ENCODE peak calls at places on chromosomes 16 and 17, in nine cellular contexts. One of them, this sample, is unnamed.

GRCh38 chr17:15291674-15292361 is 26.7 kb upstream of the PMP22 start:
- DNase-seq in PC-9: no peak
- DNase-seq in cardiac muscle cell: peak; percentile 25
- DNase-seq in fibroblast of villous mesenchyme: no peak
- DNase-seq in WERI-Rb-1: no peak
- DNase-seq in astrocyte of the cerebellum: peak; percentile 70
- DNase-seq in fibroblast of mammary gland: peak; percentile 71
- DNase-seq in CD8-positive, alpha-beta T cell: no peak
- DNase-seq in aorta: no peak
- DNase-seq in this sample: no peak

GRCh38 chr17:2421315-2422147 is 20.7 kb upstream of the MNT start:
- DNase-seq in PC-9: no peak
- DNase-seq in cardiac muscle cell: no peak
- DNase-seq in fibroblast of villous mesenchyme: peak; percentile 49
- DNase-seq in WERI-Rb-1: peak; percentile 83
- DNase-seq in astrocyte of the cerebellum: no peak
- DNase-seq in fibroblast of mammary gland: peak; percentile 33
- DNase-seq in CD8-positive, alpha-beta T cell: no peak
- DNase-seq in aorta: no peak
- DNase-seq in this sample: no peak

GRCh38 chr17:77865109-77865611 is 93.3 kb upstream of the TNRC6C start:
- DNase-seq in PC-9: no peak
- DNase-seq in cardiac muscle cell: no peak
- DNase-seq in fibroblast of villous mesenchyme: no peak
- DNase-seq in WERI-Rb-1: peak; percentile 84
- DNase-seq in astrocyte of the cerebellum: no peak
- DNase-seq in fibroblast of mammary gland: peak; percentile 8
- DNase-seq in CD8-positive, alpha-beta T cell: no peak
- DNase-seq in aorta: peak; percentile 80
- DNase-seq in this sample: no peak

GRCh38 chr17:4953461-4953961 is 2.6 kb downstream of the ENO3 start:
- DNase-seq in PC-9: no peak
- DNase-seq in cardiac muscle cell: no peak
- DNase-seq in fibroblast of villous mesenchyme: peak; percentile 75
- DNase-seq in WERI-Rb-1: no peak
- DNase-seq in astrocyte of the cerebellum: peak; percentile 54
- DNase-seq in fibroblast of mammary gland: no peak
- DNase-seq in CD8-positive, alpha-beta T cell: no peak
- DNase-seq in aorta: no peak
- DNase-seq in this sample: no peak

GRCh38 chr17:30922235-30922993 is 669 bp downstream of the ADAP2 start:
- DNase-seq in PC-9: no peak
- DNase-seq in cardiac muscle cell: peak; percentile 3
- DNase-seq in fibroblast of villous mesenchyme: no peak
- DNase-seq in WERI-Rb-1: peak; percentile 15
- DNase-seq in astrocyte of the cerebellum: no peak
- DNase-seq in fibroblast of mammary gland: no peak
- DNase-seq in CD8-positive, alpha-beta T cell: no peak
- DNase-seq in aorta: peak; percentile 76
- DNase-seq in this sample: no peak

GRCh38 chr16:1980770-1981087 is 540 bp downstream of the NOXO1 start:
- DNase-seq in PC-9: no peak
- DNase-seq in cardiac muscle cell: no peak
- DNase-seq in fibroblast of villous mesenchyme: no peak
- DNase-seq in WERI-Rb-1: no peak
- DNase-seq in astrocyte of the cerebellum: no peak
- DNase-seq in fibroblast of mammary gland: no peak
- DNase-seq in CD8-positive, alpha-beta T cell: no peak
- DNase-seq in aorta: no peak
- DNase-seq in this sample: no peak

GRCh38 chr17:68621065-68621464 is 19.9 kb upstream of the FAM20A start:
- DNase-seq in PC-9: no peak
- DNase-seq in cardiac muscle cell: no peak
- DNase-seq in fibroblast of villous mesenchyme: peak; percentile 61
- DNase-seq in WERI-Rb-1: no peak
- DNase-seq in astrocyte of the cerebellum: no peak
- DNase-seq in fibroblast of mammary gland: no peak
- DNase-seq in CD8-positive, alpha-beta T cell: no peak
- DNase-seq in aorta: no peak
- DNase-seq in this sample: peak; percentile 29

GRCh38 chr17:15181333-15181732 is 83.8 kb downstream of the PMP22 start:
- DNase-seq in PC-9: no peak
- DNase-seq in cardiac muscle cell: no peak
- DNase-seq in fibroblast of villous mesenchyme: no peak
- DNase-seq in WERI-Rb-1: no peak
- DNase-seq in astrocyte of the cerebellum: no peak
- DNase-seq in fibroblast of mammary gland: peak; percentile 19
- DNase-seq in CD8-positive, alpha-beta T cell: no peak
- DNase-seq in aorta: no peak
- DNase-seq in this sample: no peak

GRCh38 chr17:8375738-8376259 is 705 bp downstream of the KRABD2 start:
- DNase-seq in PC-9: no peak
- DNase-seq in cardiac muscle cell: no peak
- DNase-seq in fibroblast of villous mesenchyme: no peak
- DNase-seq in WERI-Rb-1: no peak
- DNase-seq in astrocyte of the cerebellum: no peak
- DNase-seq in fibroblast of mammary gland: peak; percentile 44
- DNase-seq in CD8-positive, alpha-beta T cell: no peak
- DNase-seq in aorta: no peak
- DNase-seq in this sample: no peak

GRCh38 chr16:67063008-67063407 is 34.1 kb downstream of the CBFB start:
- DNase-seq in PC-9: no peak
- DNase-seq in cardiac muscle cell: no peak
- DNase-seq in fibroblast of villous mesenchyme: no peak
- DNase-seq in WERI-Rb-1: no peak
- DNase-seq in astrocyte of the cerebellum: no peak
- DNase-seq in fibroblast of mammary gland: no peak
- DNase-seq in CD8-positive, alpha-beta T cell: no peak
- DNase-seq in aorta: no peak
- DNase-seq in this sample: no peak

GRCh38 chr16:27189335-27189972 is 13.9 kb upstream of the KDM8 start:
- DNase-seq in PC-9: no peak
- DNase-seq in cardiac muscle cell: no peak
- DNase-seq in fibroblast of villous mesenchyme: no peak
- DNase-seq in WERI-Rb-1: peak; percentile 36
- DNase-seq in astrocyte of the cerebellum: no peak
- DNase-seq in fibroblast of mammary gland: no peak
- DNase-seq in CD8-positive, alpha-beta T cell: no peak
- DNase-seq in aorta: peak; percentile 35
- DNase-seq in this sample: no peak

GRCh38 chr17:5019475-5019956 is 15.7 kb downstream of the SLC52A1 start:
- DNase-seq in PC-9: no peak
- DNase-seq in cardiac muscle cell: no peak
- DNase-seq in fibroblast of villous mesenchyme: no peak
- DNase-seq in WERI-Rb-1: peak; percentile 42
- DNase-seq in astrocyte of the cerebellum: no peak
- DNase-seq in fibroblast of mammary gland: peak; percentile 29
- DNase-seq in CD8-positive, alpha-beta T cell: peak; percentile 40
- DNase-seq in aorta: no peak
- DNase-seq in this sample: no peak

GRCh38 chr17:5703736-5704135 is 119.4 kb upstream of the NLRP1 start:
- DNase-seq in PC-9: no peak
- DNase-seq in cardiac muscle cell: no peak
- DNase-seq in fibroblast of villous mesenchyme: no peak
- DNase-seq in WERI-Rb-1: no peak
- DNase-seq in astrocyte of the cerebellum: no peak
- DNase-seq in fibroblast of mammary gland: no peak
- DNase-seq in CD8-positive, alpha-beta T cell: no peak
- DNase-seq in aorta: no peak
- DNase-seq in this sample: no peak

GRCh38 chr17:34201225-34201624 is 53.9 kb upstream of the CCL2 start:
- DNase-seq in PC-9: no peak
- DNase-seq in cardiac muscle cell: no peak
- DNase-seq in fibroblast of villous mesenchyme: no peak
- DNase-seq in WERI-Rb-1: no peak
- DNase-seq in astrocyte of the cerebellum: no peak
- DNase-seq in fibroblast of mammary gland: peak; percentile 36
- DNase-seq in CD8-positive, alpha-beta T cell: no peak
- DNase-seq in aorta: no peak
- DNase-seq in this sample: no peak

GRCh38 chr17:3565143-3565542 is 7.5 kb upstream of the TRPV3 start:
- DNase-seq in PC-9: no peak
- DNase-seq in cardiac muscle cell: no peak
- DNase-seq in fibroblast of villous mesenchyme: no peak
- DNase-seq in WERI-Rb-1: no peak
- DNase-seq in astrocyte of the cerebellum: no peak
- DNase-seq in fibroblast of mammary gland: no peak
- DNase-seq in CD8-positive, alpha-beta T cell: no peak
- DNase-seq in aorta: no peak
- DNase-seq in this sample: no peak

GRCh38 chr17:65466547-65466946 is 94.9 kb downstream of the AXIN2 start:
- DNase-seq in PC-9: no peak
- DNase-seq in cardiac muscle cell: no peak
- DNase-seq in fibroblast of villous mesenchyme: no peak
- DNase-seq in WERI-Rb-1: no peak
- DNase-seq in astrocyte of the cerebellum: no peak
- DNase-seq in fibroblast of mammary gland: no peak
- DNase-seq in CD8-positive, alpha-beta T cell: no peak
- DNase-seq in aorta: no peak
- DNase-seq in this sample: no peak

DNA sequence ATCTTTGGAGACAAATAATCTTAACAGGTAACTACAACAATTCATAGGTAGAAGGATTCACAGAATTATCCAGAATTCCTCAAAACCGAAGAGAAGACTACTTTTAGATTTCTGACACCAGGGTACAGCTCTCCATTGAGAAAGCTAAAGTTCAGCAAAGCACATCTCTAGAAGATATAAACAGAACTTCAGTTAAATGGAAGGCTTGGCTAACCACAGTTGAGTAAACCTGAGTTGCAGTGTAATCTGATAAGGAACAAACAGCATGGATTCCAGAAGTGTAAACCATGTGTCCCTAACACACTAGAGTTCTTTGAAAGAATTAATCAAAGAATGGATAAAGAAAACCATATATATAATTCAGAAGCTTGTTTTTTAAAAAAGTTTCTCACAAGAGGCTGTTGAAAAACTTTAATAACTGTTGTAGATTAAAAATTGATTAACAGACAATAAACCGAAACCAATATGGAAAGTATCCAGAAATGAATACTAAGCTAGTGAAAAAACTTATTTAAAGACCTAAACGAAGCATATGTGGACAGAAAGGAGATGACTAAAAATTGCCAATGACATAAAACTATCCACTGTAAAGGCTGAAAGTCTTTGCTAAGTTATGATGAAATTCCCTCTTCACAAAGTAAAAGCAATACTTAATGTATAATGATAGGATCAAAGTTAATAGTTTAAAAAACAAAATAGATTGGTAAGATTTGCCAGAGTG is 4.3 kb downstream of the RNF43 start:
- DNase-seq in PC-9: peak; percentile 53
- DNase-seq in cardiac muscle cell: no peak
- DNase-seq in fibroblast of villous mesenchyme: peak; percentile 33
- DNase-seq in WERI-Rb-1: no peak
- DNase-seq in astrocyte of the cerebellum: peak; percentile 12
- DNase-seq in fibroblast of mammary gland: no peak
- DNase-seq in CD8-positive, alpha-beta T cell: no peak
- DNase-seq in aorta: no peak
- DNase-seq in this sample: no peak
- H3K4me3 ChIP-seq in PC-9: no peak overlapping the region
- H3K4me3 ChIP-seq in cardiac muscle cell: peak overlapping the region; percentile 2
- H3K4me3 ChIP-seq in fibroblast of villous mesenchyme: no peak overlapping the region
- H3K4me3 ChIP-seq in WERI-Rb-1: no peak overlapping the region
- H3K4me3 ChIP-seq in astrocyte of the cerebellum: no peak overlapping the region
- H3K4me3 ChIP-seq in fibroblast of mammary gland: no peak overlapping the region
- H3K4me3 ChIP-seq in CD8-positive, alpha-beta T cell: no peak overlapping the region
- H3K4me3 ChIP-seq in aorta: no peak overlapping the region
- H3K4me3 ChIP-seq in this sample: no peak overlapping the region

DNA sequence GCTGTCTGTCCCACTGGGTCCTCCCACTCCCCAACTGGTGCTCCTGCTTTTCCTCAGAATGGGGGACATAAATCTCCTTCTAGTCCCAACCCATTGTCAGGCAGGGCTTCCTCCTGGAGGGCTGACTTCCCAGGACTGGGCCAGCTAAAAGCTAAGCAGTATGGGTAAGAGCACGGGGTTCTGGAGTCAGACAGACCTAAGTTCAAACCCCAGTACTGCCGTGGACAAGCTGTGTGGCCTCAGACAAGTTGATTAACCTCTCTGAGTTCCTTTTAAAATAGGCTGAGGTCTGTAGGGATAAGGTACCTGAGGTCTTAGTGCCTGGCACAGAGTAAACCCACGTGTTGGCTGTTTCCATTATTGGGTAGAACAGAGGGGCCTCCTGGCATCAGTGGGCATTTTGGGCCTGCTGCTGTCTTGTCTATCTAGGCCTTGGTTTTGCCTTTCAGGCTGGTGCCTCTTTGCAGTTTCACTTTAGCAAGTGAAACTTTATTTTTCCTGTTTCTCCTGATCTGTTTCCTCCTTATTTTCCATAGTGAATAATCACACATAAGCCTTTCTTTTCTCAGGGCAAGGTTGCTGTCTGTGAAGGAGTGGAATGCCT is 114.6 kb downstream of the PRKCB start:
- DNase-seq in PC-9: no peak
- DNase-seq in cardiac muscle cell: no peak
- DNase-seq in fibroblast of villous mesenchyme: no peak
- DNase-seq in WERI-Rb-1: no peak
- DNase-seq in astrocyte of the cerebellum: no peak
- DNase-seq in fibroblast of mammary gland: no peak
- DNase-seq in CD8-positive, alpha-beta T cell: no peak
- DNase-seq in aorta: no peak
- DNase-seq in this sample: no peak
- H3K4me3 ChIP-seq in PC-9: no peak overlapping the region
- H3K4me3 ChIP-seq in cardiac muscle cell: no peak overlapping the region
- H3K4me3 ChIP-seq in fibroblast of villous mesenchyme: no peak overlapping the region
- H3K4me3 ChIP-seq in WERI-Rb-1: no peak overlapping the region
- H3K4me3 ChIP-seq in astrocyte of the cerebellum: no peak overlapping the region
- H3K4me3 ChIP-seq in fibroblast of mammary gland: no peak overlapping the region
- H3K4me3 ChIP-seq in CD8-positive, alpha-beta T cell: no peak overlapping the region
- H3K4me3 ChIP-seq in aorta: no peak overlapping the region
- H3K4me3 ChIP-seq in this sample: no peak overlapping the region

GRCh38 chr16:55046513-55046912 is 115.8 kb downstream of the IRX5 start:
- DNase-seq in PC-9: no peak
- DNase-seq in cardiac muscle cell: no peak
- DNase-seq in fibroblast of villous mesenchyme: no peak
- DNase-seq in WERI-Rb-1: no peak
- DNase-seq in astrocyte of the cerebellum: no peak
- DNase-seq in fibroblast of mammary gland: no peak
- DNase-seq in CD8-positive, alpha-beta T cell: no peak
- DNase-seq in aorta: no peak
- DNase-seq in this sample: no peak
- H3K4me3 ChIP-seq in PC-9: no peak overlapping the region
- H3K4me3 ChIP-seq in cardiac muscle cell: no peak overlapping the region
- H3K4me3 ChIP-seq in fibroblast of villous mesenchyme: no peak overlapping the region
- H3K4me3 ChIP-seq in WERI-Rb-1: no peak overlapping the region
- H3K4me3 ChIP-seq in astrocyte of the cerebellum: no peak overlapping the region
- H3K4me3 ChIP-seq in fibroblast of mammary gland: no peak overlapping the region
- H3K4me3 ChIP-seq in CD8-positive, alpha-beta T cell: no peak overlapping the region
- H3K4me3 ChIP-seq in aorta: no peak overlapping the region
- H3K4me3 ChIP-seq in this sample: no peak overlapping the region

DNA sequence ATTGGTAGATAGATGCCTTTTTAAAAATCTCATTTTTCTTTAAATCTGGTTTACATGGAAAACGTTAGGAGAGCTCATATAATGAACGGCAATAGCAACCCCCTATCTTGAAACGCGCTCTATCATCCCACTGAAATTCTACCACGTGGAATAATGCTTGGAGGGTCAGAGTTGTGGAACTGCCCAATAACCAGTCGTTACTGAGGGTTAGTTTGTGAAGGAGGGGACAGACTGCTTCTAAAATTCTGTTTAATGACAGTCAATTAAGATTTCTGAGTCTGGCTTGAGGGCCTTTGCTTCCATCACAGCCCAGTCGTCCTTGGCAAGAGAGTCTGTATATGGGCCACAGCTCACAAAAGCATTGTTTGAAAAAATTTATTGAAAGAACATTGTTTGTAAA is 482 bp downstream of the IRF8 start:
- DNase-seq in PC-9: no peak
- DNase-seq in cardiac muscle cell: no peak
- DNase-seq in fibroblast of villous mesenchyme: no peak
- DNase-seq in WERI-Rb-1: no peak
- DNase-seq in astrocyte of the cerebellum: no peak
- DNase-seq in fibroblast of mammary gland: no peak
- DNase-seq in CD8-positive, alpha-beta T cell: no peak
- DNase-seq in aorta: no peak
- DNase-seq in this sample: no peak
- H3K4me3 ChIP-seq in PC-9: no peak overlapping the region
- H3K4me3 ChIP-seq in cardiac muscle cell: peak overlapping the region; percentile 53
- H3K4me3 ChIP-seq in fibroblast of villous mesenchyme: peak overlapping the region; percentile 56
- H3K4me3 ChIP-seq in WERI-Rb-1: peak overlapping the region; percentile 51
- H3K4me3 ChIP-seq in astrocyte of the cerebellum: peak overlapping the region; percentile 40
- H3K4me3 ChIP-seq in fibroblast of mammary gland: no peak overlapping the region
- H3K4me3 ChIP-seq in CD8-positive, alpha-beta T cell: peak overlapping the region; percentile 54
- H3K4me3 ChIP-seq in aorta: no peak overlapping the region
- H3K4me3 ChIP-seq in this sample: no peak overlapping the region

This sample was measured in BJ.